ENCODE peak calls at places on chromosomes 3 and 15, in seven cellular contexts. One of them, this sample, is unnamed.

GRCh38 chr3:145882416-145882815 is 278.6 kb downstream of the PLOD2 start:
- DNase-seq in psoas muscle: no peak
- DNase-seq in WTC11: no peak
- DNase-seq in EH: no peak
- DNase-seq in hepatic stellate cell: no peak
- DNase-seq in choroid plexus epithelial cell: peak; percentile 11
- DNase-seq in stimulated activated CD8-positive, alpha-beta memory T cell treated with anti-CD3 and anti-CD28 coated beads, Interleukin-15, amount 100 ng/mL, for 24 hours: no peak
- DNase-seq in this sample: no peak

GRCh38 chr15:63135804-63136203 is 14.1 kb downstream of the LACTB start:
- DNase-seq in psoas muscle: no peak
- DNase-seq in WTC11: no peak
- DNase-seq in EH: peak; percentile 88
- DNase-seq in hepatic stellate cell: no peak
- DNase-seq in choroid plexus epithelial cell: peak; percentile 94
- DNase-seq in stimulated activated CD8-positive, alpha-beta memory T cell treated with anti-CD3 and anti-CD28 coated beads, Interleukin-15, amount 100 ng/mL, for 24 hours: no peak
- DNase-seq in this sample: no peak

GRCh38 chr3:27311400-27311799 is 57.8 kb downstream of the NEK10 start:
- DNase-seq in psoas muscle: no peak
- DNase-seq in WTC11: no peak
- DNase-seq in EH: peak; percentile 99
- DNase-seq in hepatic stellate cell: peak; percentile 69
- DNase-seq in choroid plexus epithelial cell: peak; percentile 94
- DNase-seq in stimulated activated CD8-positive, alpha-beta memory T cell treated with anti-CD3 and anti-CD28 coated beads, Interleukin-15, amount 100 ng/mL, for 24 hours: no peak
- DNase-seq in this sample: no peak

GRCh38 chr3:75978686-75979085 is 193.3 kb upstream of the ZNF717 start:
- DNase-seq in psoas muscle: no peak
- DNase-seq in WTC11: no peak
- DNase-seq in EH: no peak
- DNase-seq in hepatic stellate cell: no peak
- DNase-seq in choroid plexus epithelial cell: peak; percentile 66
- DNase-seq in stimulated activated CD8-positive, alpha-beta memory T cell treated with anti-CD3 and anti-CD28 coated beads, Interleukin-15, amount 100 ng/mL, for 24 hours: no peak
- DNase-seq in this sample: no peak

GRCh38 chr3:190491533-190492054 is 22.3 kb upstream of the IL1RAP start:
- DNase-seq in psoas muscle: peak; percentile 54
- DNase-seq in WTC11: no peak
- DNase-seq in EH: no peak
- DNase-seq in hepatic stellate cell: no peak
- DNase-seq in choroid plexus epithelial cell: no peak
- DNase-seq in stimulated activated CD8-positive, alpha-beta memory T cell treated with anti-CD3 and anti-CD28 coated beads, Interleukin-15, amount 100 ng/mL, for 24 hours: no peak
- DNase-seq in this sample: no peak

GRCh38 chr3:192816274-192816853 is 89.0 kb upstream of the FGF12 start:
- DNase-seq in psoas muscle: no peak
- DNase-seq in WTC11: no peak
- DNase-seq in EH: peak; percentile 71
- DNase-seq in hepatic stellate cell: no peak
- DNase-seq in choroid plexus epithelial cell: peak; percentile 81
- DNase-seq in stimulated activated CD8-positive, alpha-beta memory T cell treated with anti-CD3 and anti-CD28 coated beads, Interleukin-15, amount 100 ng/mL, for 24 hours: no peak
- DNase-seq in this sample: no peak

GRCh38 chr15:38049876-38050275 is 115.4 kb downstream of the TMCO5A start:
- DNase-seq in psoas muscle: no peak
- DNase-seq in WTC11: no peak
- DNase-seq in EH: no peak
- DNase-seq in hepatic stellate cell: no peak
- DNase-seq in choroid plexus epithelial cell: peak; percentile 56
- DNase-seq in stimulated activated CD8-positive, alpha-beta memory T cell treated with anti-CD3 and anti-CD28 coated beads, Interleukin-15, amount 100 ng/mL, for 24 hours: no peak
- DNase-seq in this sample: no peak

GRCh38 chr3:83873550-83873949 is 1085.2 kb upstream of the CADM2 start:
- DNase-seq in psoas muscle: no peak
- DNase-seq in WTC11: no peak
- DNase-seq in EH: no peak
- DNase-seq in hepatic stellate cell: no peak
- DNase-seq in choroid plexus epithelial cell: peak; percentile 87
- DNase-seq in stimulated activated CD8-positive, alpha-beta memory T cell treated with anti-CD3 and anti-CD28 coated beads, Interleukin-15, amount 100 ng/mL, for 24 hours: no peak
- DNase-seq in this sample: no peak

GRCh38 chr3:16813336-16813735 is 71.4 kb upstream of the PLCL2 start:
- DNase-seq in psoas muscle: no peak
- DNase-seq in WTC11: no peak
- DNase-seq in EH: no peak
- DNase-seq in hepatic stellate cell: no peak
- DNase-seq in choroid plexus epithelial cell: no peak
- DNase-seq in stimulated activated CD8-positive, alpha-beta memory T cell treated with anti-CD3 and anti-CD28 coated beads, Interleukin-15, amount 100 ng/mL, for 24 hours: no peak
- DNase-seq in this sample: no peak

GRCh38 chr15:40766906-40767837 is 2.6 kb upstream of the C15orf62 start:
- DNase-seq in psoas muscle: no peak
- DNase-seq in WTC11: no peak
- DNase-seq in EH: peak; percentile 57
- DNase-seq in hepatic stellate cell: no peak
- DNase-seq in choroid plexus epithelial cell: peak; percentile 74
- DNase-seq in stimulated activated CD8-positive, alpha-beta memory T cell treated with anti-CD3 and anti-CD28 coated beads, Interleukin-15, amount 100 ng/mL, for 24 hours: no peak
- DNase-seq in this sample: no peak

GRCh38 chr15:22895465-22896190 is 57.2 kb downstream of the NIPA2 start:
- DNase-seq in psoas muscle: no peak
- DNase-seq in WTC11: no peak
- DNase-seq in EH: peak; percentile 73
- DNase-seq in hepatic stellate cell: no peak
- DNase-seq in choroid plexus epithelial cell: peak; percentile 78
- DNase-seq in stimulated activated CD8-positive, alpha-beta memory T cell treated with anti-CD3 and anti-CD28 coated beads, Interleukin-15, amount 100 ng/mL, for 24 hours: no peak
- DNase-seq in this sample: no peak

GRCh38 chr3:51702156-51702555 is 4.7 kb upstream of the GRM2 start:
- DNase-seq in psoas muscle: no peak
- DNase-seq in WTC11: no peak
- DNase-seq in EH: no peak
- DNase-seq in hepatic stellate cell: no peak
- DNase-seq in choroid plexus epithelial cell: no peak
- DNase-seq in stimulated activated CD8-positive, alpha-beta memory T cell treated with anti-CD3 and anti-CD28 coated beads, Interleukin-15, amount 100 ng/mL, for 24 hours: no peak
- DNase-seq in this sample: no peak

GRCh38 chr3:147653309-147653923 is 244.3 kb downstream of the ZIC1 start:
- DNase-seq in psoas muscle: no peak
- DNase-seq in WTC11: no peak
- DNase-seq in EH: peak; percentile 2
- DNase-seq in hepatic stellate cell: no peak
- DNase-seq in choroid plexus epithelial cell: peak; percentile 25
- DNase-seq in stimulated activated CD8-positive, alpha-beta memory T cell treated with anti-CD3 and anti-CD28 coated beads, Interleukin-15, amount 100 ng/mL, for 24 hours: no peak
- DNase-seq in this sample: no peak

GRCh38 chr3:171556574-171557145 is 96.5 kb upstream of the TNIK start:
- DNase-seq in psoas muscle: no peak
- DNase-seq in WTC11: no peak
- DNase-seq in EH: no peak
- DNase-seq in hepatic stellate cell: no peak
- DNase-seq in choroid plexus epithelial cell: peak; percentile 46
- DNase-seq in stimulated activated CD8-positive, alpha-beta memory T cell treated with anti-CD3 and anti-CD28 coated beads, Interleukin-15, amount 100 ng/mL, for 24 hours: no peak
- DNase-seq in this sample: no peak

GRCh38 chr15:82680200-82681102 is 29.2 kb downstream of the AP3B2 start:
- DNase-seq in psoas muscle: peak; percentile 59
- DNase-seq in WTC11: peak; percentile 88
- DNase-seq in EH: no peak
- DNase-seq in hepatic stellate cell: no peak
- DNase-seq in choroid plexus epithelial cell: no peak
- DNase-seq in stimulated activated CD8-positive, alpha-beta memory T cell treated with anti-CD3 and anti-CD28 coated beads, Interleukin-15, amount 100 ng/mL, for 24 hours: peak; percentile 42
- DNase-seq in this sample: peak; percentile 83

GRCh38 chr3:187066228-187066995 is 72.9 kb downstream of the RPL39L start:
- DNase-seq in psoas muscle: no peak
- DNase-seq in WTC11: peak; percentile 68
- DNase-seq in EH: peak; percentile 30
- DNase-seq in hepatic stellate cell: no peak
- DNase-seq in choroid plexus epithelial cell: peak; percentile 59
- DNase-seq in stimulated activated CD8-positive, alpha-beta memory T cell treated with anti-CD3 and anti-CD28 coated beads, Interleukin-15, amount 100 ng/mL, for 24 hours: no peak
- DNase-seq in this sample: no peak

GRCh38 chr3:38634133-38634532 is 15.4 kb downstream of the SCN5A start:
- DNase-seq in psoas muscle: peak; percentile 58
- DNase-seq in WTC11: no peak
- DNase-seq in EH: peak; percentile 70
- DNase-seq in hepatic stellate cell: peak; percentile 81
- DNase-seq in choroid plexus epithelial cell: peak; percentile 36
- DNase-seq in stimulated activated CD8-positive, alpha-beta memory T cell treated with anti-CD3 and anti-CD28 coated beads, Interleukin-15, amount 100 ng/mL, for 24 hours: no peak
- DNase-seq in this sample: no peak

GRCh38 chr3:81490541-81491288 is 270.7 kb downstream of the GBE1 start:
- DNase-seq in psoas muscle: peak; percentile 47
- DNase-seq in WTC11: peak; percentile 85
- DNase-seq in EH: peak; percentile 80
- DNase-seq in hepatic stellate cell: peak; percentile 8
- DNase-seq in choroid plexus epithelial cell: peak; percentile 95
- DNase-seq in stimulated activated CD8-positive, alpha-beta memory T cell treated with anti-CD3 and anti-CD28 coated beads, Interleukin-15, amount 100 ng/mL, for 24 hours: peak; percentile 53
- DNase-seq in this sample: peak; percentile 86

GRCh38 chr15:93087825-93088199 is 1.2 kb downstream of the RGMA start:
- DNase-seq in psoas muscle: peak; percentile 87
- DNase-seq in WTC11: peak; percentile 85
- DNase-seq in EH: peak; percentile 30
- DNase-seq in hepatic stellate cell: peak; percentile 50
- DNase-seq in choroid plexus epithelial cell: peak; percentile 62
- DNase-seq in stimulated activated CD8-positive, alpha-beta memory T cell treated with anti-CD3 and anti-CD28 coated beads, Interleukin-15, amount 100 ng/mL, for 24 hours: peak; percentile 46
- DNase-seq in this sample: peak; percentile 81

GRCh38 chr3:142863010-142863787 is 25.7 kb downstream of the PCOLCE2 start:
- DNase-seq in psoas muscle: no peak
- DNase-seq in WTC11: no peak
- DNase-seq in EH: peak; percentile 71
- DNase-seq in hepatic stellate cell: no peak
- DNase-seq in choroid plexus epithelial cell: peak; percentile 39
- DNase-seq in stimulated activated CD8-positive, alpha-beta memory T cell treated with anti-CD3 and anti-CD28 coated beads, Interleukin-15, amount 100 ng/mL, for 24 hours: no peak
- DNase-seq in this sample: no peak

GRCh38 chr15:101371081-101371480 is 76.0 kb upstream of the SNRPA1 start:
- DNase-seq in psoas muscle: peak; percentile 26
- DNase-seq in WTC11: no peak
- DNase-seq in EH: no peak
- DNase-seq in hepatic stellate cell: no peak
- DNase-seq in choroid plexus epithelial cell: no peak
- DNase-seq in stimulated activated CD8-positive, alpha-beta memory T cell treated with anti-CD3 and anti-CD28 coated beads, Interleukin-15, amount 100 ng/mL, for 24 hours: no peak
- DNase-seq in this sample: no peak

GRCh38 chr3:131972091-131972490 is 62.7 kb downstream of the CPNE4 start:
- DNase-seq in psoas muscle: no peak
- DNase-seq in WTC11: no peak
- DNase-seq in EH: no peak
- DNase-seq in hepatic stellate cell: no peak
- DNase-seq in choroid plexus epithelial cell: peak; percentile 17
- DNase-seq in stimulated activated CD8-positive, alpha-beta memory T cell treated with anti-CD3 and anti-CD28 coated beads, Interleukin-15, amount 100 ng/mL, for 24 hours: no peak
- DNase-seq in this sample: no peak

GRCh38 chr15:69812881-69813280 is 284.8 kb downstream of the TLE3 start:
- DNase-seq in psoas muscle: no peak
- DNase-seq in WTC11: peak; percentile 70
- DNase-seq in EH: no peak
- DNase-seq in hepatic stellate cell: no peak
- DNase-seq in choroid plexus epithelial cell: no peak
- DNase-seq in stimulated activated CD8-positive, alpha-beta memory T cell treated with anti-CD3 and anti-CD28 coated beads, Interleukin-15, amount 100 ng/mL, for 24 hours: no peak
- DNase-seq in this sample: no peak

GRCh38 chr15:75843618-75844610 is 667 bp downstream of the UBE2Q2 start:
- DNase-seq in psoas muscle: peak; percentile 74
- DNase-seq in WTC11: peak; percentile 55
- DNase-seq in EH: peak; percentile 63
- DNase-seq in hepatic stellate cell: peak; percentile 68
- DNase-seq in choroid plexus epithelial cell: peak; percentile 56
- DNase-seq in stimulated activated CD8-positive, alpha-beta memory T cell treated with anti-CD3 and anti-CD28 coated beads, Interleukin-15, amount 100 ng/mL, for 24 hours: peak; percentile 19
- DNase-seq in this sample: peak; percentile 71

GRCh38 chr3:150411106-150411460 is 3.0 kb downstream of the TSC22D2 start:
- DNase-seq in psoas muscle: no peak
- DNase-seq in WTC11: no peak
- DNase-seq in EH: no peak
- DNase-seq in hepatic stellate cell: no peak
- DNase-seq in choroid plexus epithelial cell: no peak
- DNase-seq in stimulated activated CD8-positive, alpha-beta memory T cell treated with anti-CD3 and anti-CD28 coated beads, Interleukin-15, amount 100 ng/mL, for 24 hours: no peak
- DNase-seq in this sample: no peak

GRCh38 chr3:175851541-175851940 is 992.4 kb downstream of the NAALADL2 start:
- DNase-seq in psoas muscle: no peak
- DNase-seq in WTC11: no peak
- DNase-seq in EH: no peak
- DNase-seq in hepatic stellate cell: no peak
- DNase-seq in choroid plexus epithelial cell: no peak
- DNase-seq in stimulated activated CD8-positive, alpha-beta memory T cell treated with anti-CD3 and anti-CD28 coated beads, Interleukin-15, amount 100 ng/mL, for 24 hours: no peak
- DNase-seq in this sample: no peak

GRCh38 chr3:61438253-61439115 is 122.9 kb upstream of the PTPRG start:
- DNase-seq in psoas muscle: no peak
- DNase-seq in WTC11: no peak
- DNase-seq in EH: no peak
- DNase-seq in hepatic stellate cell: no peak
- DNase-seq in choroid plexus epithelial cell: peak; percentile 25
- DNase-seq in stimulated activated CD8-positive, alpha-beta memory T cell treated with anti-CD3 and anti-CD28 coated beads, Interleukin-15, amount 100 ng/mL, for 24 hours: no peak
- DNase-seq in this sample: no peak

GRCh38 chr15:80202641-80203360 is 49.2 kb downstream of the CTXND1 start:
- DNase-seq in psoas muscle: no peak
- DNase-seq in WTC11: no peak
- DNase-seq in EH: peak; percentile 3
- DNase-seq in hepatic stellate cell: no peak
- DNase-seq in choroid plexus epithelial cell: no peak
- DNase-seq in stimulated activated CD8-positive, alpha-beta memory T cell treated with anti-CD3 and anti-CD28 coated beads, Interleukin-15, amount 100 ng/mL, for 24 hours: no peak
- DNase-seq in this sample: no peak

GRCh38 chr3:106355873-106356272 is 487.1 kb upstream of the CBLB start:
- DNase-seq in psoas muscle: no peak
- DNase-seq in WTC11: no peak
- DNase-seq in EH: no peak
- DNase-seq in hepatic stellate cell: no peak
- DNase-seq in choroid plexus epithelial cell: no peak
- DNase-seq in stimulated activated CD8-positive, alpha-beta memory T cell treated with anti-CD3 and anti-CD28 coated beads, Interleukin-15, amount 100 ng/mL, for 24 hours: no peak
- DNase-seq in this sample: no peak